ENCODE peak calls at places on chromosomes 6 and 20, in four cellular contexts. H is mucosa of descending colon; S is CD4-positive, CD25-positive, alpha-beta regulatory T cell; V is breast epithelium. O is an unnamed sample. For H3K36me3, the result is how much of the 10 kb centered on the place peaks cover.

GRCh38 chr20:57320358-57320757 is 9.2 kb upstream of the SPO11 start:
- DNase-seq in H (no peak), S (no peak), V (no peak), O (no peak)

GRCh38 chr20:16828666-16829305 is 80.6 kb downstream of the OTOR start:
- DNase-seq in H (no peak), S (no peak), V (no peak), O (no peak)

GRCh38 chr6:50187212-50188055 is 137.7 kb upstream of the DEFB112 start:
- DNase-seq in H (no peak), S (no peak), V (no peak), O (no peak)

GRCh38 chr20:6212903-6213302 is 90.1 kb upstream of the FERMT1 start:
- DNase-seq in H (no peak), S (no peak), V (no peak), O (no peak)

GRCh38 chr20:59663513-59663890 is 59.2 kb downstream of the PHACTR3 start:
- DNase-seq in H (no peak), S (no peak), V (no peak), O (no peak)

GRCh38 chr6:137240168-137240567 is 21.0 kb upstream of the IFNGR1 start:
- DNase-seq in H (no peak), S (no peak), V (no peak), O (no peak)

GRCh38 chr20:3177746-3178477 is 4.6 kb upstream of the LZTS3 start:
- DNase-seq in H (peak), S (no peak), V (no peak), O (no peak)

GRCh38 chr6:165662671-165663282 is at the start of gene PDE10A:
- DNase-seq in H (peak), S (peak), V (no peak), O (no peak)

GRCh38 chr6:25506020-25506419 is 146.0 kb upstream of the SCGN start:
- DNase-seq in H (no peak), S (no peak), V (no peak), O (no peak)

GRCh38 chr20:14582855-14583254 is 245.4 kb upstream of the FLRT3 start:
- DNase-seq in H (no peak), S (no peak), V (no peak), O (no peak)

GRCh38 chr6:29602564-29603361 is 17.8 kb downstream of the OR2H2 start:
- DNase-seq in H (no peak), S (peak), V (no peak), O (no peak)

GRCh38 chr6:121222656-121223055 is 111.6 kb downstream of the TBC1D32 start:
- DNase-seq in H (no peak), S (no peak), V (no peak), O (no peak)

GRCh38 chr6:27161115-27161514 is 86.4 kb upstream of the PRSS16 start:
- DNase-seq in H (no peak), S (no peak), V (no peak), O (no peak)

GRCh38 chr6:27159725-27160124 is 87.8 kb upstream of the PRSS16 start:
- DNase-seq in H (no peak), S (no peak), V (no peak), O (no peak)

GRCh38 chr6:27156874-27157460 is 90.5 kb upstream of the PRSS16 start:
- DNase-seq in H (no peak), S (no peak), V (no peak), O (no peak)

GRCh38 chr6:27157461-27158315 is 89.8 kb upstream of the PRSS16 start:
- DNase-seq in H (peak), S (peak), V (no peak), O (peak)

DNA sequence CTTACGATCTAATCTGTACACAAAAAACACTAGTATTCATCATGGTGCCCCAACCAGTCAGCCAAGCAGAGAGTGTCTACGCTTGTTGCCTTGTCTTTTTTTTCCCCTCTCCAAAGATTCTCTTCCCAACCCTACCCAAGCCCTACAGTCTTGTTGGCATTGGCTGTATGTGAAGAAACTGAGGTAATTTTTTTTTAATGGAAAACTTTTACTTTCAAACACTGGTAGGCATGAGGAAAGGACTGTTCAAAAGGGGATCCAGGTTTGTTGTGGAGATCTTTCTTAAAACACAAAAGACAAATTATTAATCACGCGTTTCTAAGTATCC is 89.2 kb upstream of the PRSS16 start:
- DNase-seq in H (no peak), S (no peak), V (no peak), O (no peak)
- H3K4me3 ChIP-seq in H (no peak), S (peak), V (peak), O (peak)

GRCh38 chr20:38755324-38755910 is 7.2 kb downstream of the ACTR5 start:
- DNase-seq in H (no peak), S (no peak), V (no peak), O (no peak)

GRCh38 chr20:38760978-38761377 is 12.7 kb downstream of the ACTR5 start:
- DNase-seq in H (no peak), S (no peak), V (no peak), O (no peak)

GRCh38 chr20:38762174-38762573 is 13.9 kb downstream of the ACTR5 start:
- DNase-seq in H (no peak), S (no peak), V (no peak), O (no peak)

GRCh38 chr20:38757145-38757800 is 9.0 kb downstream of the ACTR5 start:
- DNase-seq in H (no peak), S (no peak), V (no peak), O (no peak)

DNA sequence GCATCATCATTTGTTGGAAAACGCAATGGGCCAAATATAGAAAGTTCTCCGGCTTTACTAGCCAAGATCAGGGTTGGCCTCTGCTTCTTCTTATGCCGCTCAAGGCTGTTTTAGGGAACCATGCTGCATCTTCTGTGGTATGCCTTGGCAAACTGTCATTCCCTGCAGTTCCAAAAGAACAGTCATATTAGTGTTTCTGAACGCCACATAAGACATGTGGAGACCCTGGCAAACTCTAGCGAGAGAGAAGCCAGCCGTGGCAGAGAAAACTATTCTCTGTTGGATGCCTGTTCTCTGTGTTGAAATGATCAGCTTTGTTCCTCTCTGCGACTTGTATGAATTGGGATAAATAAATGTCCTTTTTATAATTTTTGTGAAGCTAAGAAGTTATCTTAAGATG is 10.9 kb downstream of the ACTR5 start:
- DNase-seq in H (no peak), S (no peak), V (no peak), O (no peak)
- H3K36me3 ChIP-seq in H (under half), S (half or more), V (under half), O (under half)

GRCh38 chr6:89602713-89603112 is 35.8 kb downstream of the LYRM2 start:
- DNase-seq in H (no peak), S (no peak), V (no peak), O (no peak)

GRCh38 chr6:89605861-89606260 is 32.7 kb downstream of the LYRM2 start:
- DNase-seq in H (no peak), S (no peak), V (no peak), O (no peak)

GRCh38 chr6:89604662-89605061 is 33.9 kb downstream of the LYRM2 start:
- DNase-seq in H (no peak), S (no peak), V (no peak), O (no peak)

GRCh38 chr6:89599727-89600126 is 38.8 kb downstream of the LYRM2 start:
- DNase-seq in H (no peak), S (no peak), V (no peak), O (no peak)

GRCh38 chr6:89602136-89602535 is 36.4 kb downstream of the LYRM2 start:
- DNase-seq in H (no peak), S (no peak), V (no peak), O (no peak)
- H3K4me3 ChIP-seq in H (no peak), S (no peak), V (no peak), O (no peak)

DNA sequence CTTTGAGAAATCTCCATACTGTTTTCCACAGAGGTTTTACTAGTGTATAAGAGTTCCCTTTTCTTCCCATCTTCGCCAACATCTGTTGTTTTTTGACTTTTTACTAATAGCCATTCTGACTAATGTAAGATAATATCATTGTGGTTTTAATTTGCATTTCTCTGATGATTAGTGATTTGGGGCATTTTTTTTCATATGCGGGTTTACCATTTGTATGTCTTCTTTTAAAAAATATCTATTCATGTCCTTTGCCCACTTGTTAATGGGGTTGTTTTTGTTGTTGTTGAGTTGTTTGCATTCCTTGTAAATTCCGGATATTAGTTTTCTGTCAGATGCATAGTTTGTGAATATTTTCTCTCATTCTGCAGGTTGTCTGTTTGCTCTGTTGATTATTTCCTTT is 167.1 kb downstream of the PRL start:
- DNase-seq in H (no peak), S (no peak), V (no peak), O (no peak)
- H3K36me3 ChIP-seq in H (under half), S (under half), V (under half), O (under half)

O was measured in GM06990.